ENCODE peak calls at places on chromosomes 2 and 18, in ten cellular contexts. G is K562, R is transverse colon, B is H1, N is A549, U is upper lobe of left lung, P is ovary, L is stomach, M is HepG2, I is suprapubic skin. C is an unnamed sample.

GRCh38 chr18:22848618-22849017 is 84.5 kb upstream of the RBBP8 start:
- DNase-seq in G (no peak), B (no peak), I (no peak), P (no peak), R (no peak), N (no peak), L (no peak), M (no peak), U (peak; percentile 26), C (no peak)

GRCh38 chr2:195395351-195395750 is 261.7 kb upstream of the SLC39A10 start:
- DNase-seq in I (no peak), G (no peak), M (no peak), L (no peak), R (no peak), N (no peak), P (no peak), U (no peak), B (no peak), C (no peak)

GRCh38 chr2:120842456-120843439 is 107.1 kb downstream of the GLI2 start:
- DNase-seq in M (no peak), G (no peak), I (peak; percentile 30), L (no peak), N (no peak), U (no peak), P (no peak), B (no peak), R (no peak), C (no peak)

GRCh38 chr18:44887227-44887631 is 206.5 kb downstream of the SETBP1 start:
- DNase-seq in L (peak; percentile 72), M (no peak), B (no peak), U (no peak), I (no peak), G (no peak), P (no peak), R (peak; percentile 42), N (peak; percentile 1), C (no peak)

GRCh38 chr2:213122730-213123129 is 28.7 kb downstream of the IKZF2 start:
- DNase-seq in U (no peak), L (no peak), B (no peak), N (no peak), P (no peak), M (no peak), G (no peak), R (no peak), I (no peak), C (no peak)

GRCh38 chr2:180621366-180621765 is 359.0 kb upstream of the UBE2E3 start:
- DNase-seq in G (no peak), L (no peak), M (no peak), I (no peak), U (no peak), B (no peak), N (no peak), R (no peak), P (no peak), C (no peak)

GRCh38 chr2:106104332-106105062 is 89.6 kb downstream of the UXS1 start:
- DNase-seq in B (peak; percentile 36), R (peak; percentile 59), P (peak; percentile 52), M (peak; percentile 72), L (peak; percentile 74), I (no peak), G (peak; percentile 79), N (peak; percentile 75), U (peak; percentile 45), C (peak; percentile 69)

GRCh38 chr2:60884795-60885194 is 3.4 kb downstream of the REL start:
- DNase-seq in R (no peak), G (no peak), B (no peak), I (no peak), L (no peak), P (no peak), M (no peak), U (no peak), N (no peak), C (no peak)

GRCh38 chr18:487371-487770 is 13.1 kb downstream of the COLEC12 start:
- DNase-seq in B (no peak), U (no peak), L (no peak), P (no peak), I (no peak), R (no peak), N (no peak), G (no peak), M (peak; percentile 44), C (no peak)

GRCh38 chr18:486929-487328 is 13.6 kb downstream of the COLEC12 start:
- DNase-seq in L (no peak), B (no peak), M (no peak), P (no peak), I (no peak), R (no peak), N (no peak), U (no peak), G (no peak), C (no peak)

GRCh38 chr18:490024-490366 is 10.5 kb downstream of the COLEC12 start:
- DNase-seq in B (no peak), M (no peak), G (no peak), L (no peak), I (no peak), R (no peak), U (no peak), N (no peak), P (no peak), C (no peak)

GRCh38 chr18:489244-490023 is 11.1 kb downstream of the COLEC12 start:
- DNase-seq in I (no peak), B (no peak), R (no peak), N (no peak), M (no peak), L (no peak), P (no peak), U (no peak), G (no peak), C (no peak)

GRCh38 chr18:484749-485464 is 15.6 kb downstream of the COLEC12 start:
- DNase-seq in G (no peak), U (no peak), N (no peak), M (no peak), L (no peak), B (no peak), P (no peak), I (no peak), R (no peak), C (no peak)
- TF ChIP-seq EP300 in G (no peak), U (no peak), N (no peak), M (no peak), L (no peak), B (no peak), P (no peak), I (no peak), R (no peak), C (no peak)

GRCh38 chr2:133818661-133819060 is 250.4 kb upstream of the NCKAP5 start:
- DNase-seq in I (no peak), P (no peak), L (no peak), U (no peak), M (no peak), G (no peak), N (no peak), R (no peak), B (no peak), C (no peak)

GRCh38 chr2:133819906-133820305 is 251.6 kb upstream of the NCKAP5 start:
- DNase-seq in N (no peak), L (no peak), G (no peak), M (no peak), B (no peak), I (no peak), U (no peak), R (no peak), P (no peak), C (no peak)

GRCh38 chr2:133814890-133815289 is 246.6 kb upstream of the NCKAP5 start:
- DNase-seq in P (no peak), L (no peak), G (no peak), B (no peak), I (no peak), N (no peak), M (no peak), U (no peak), R (no peak), C (no peak)

GRCh38 chr2:133816037-133816436 is 247.8 kb upstream of the NCKAP5 start:
- DNase-seq in P (no peak), I (no peak), N (no peak), G (no peak), B (no peak), R (no peak), L (no peak), M (no peak), U (no peak), C (no peak)

DNA sequence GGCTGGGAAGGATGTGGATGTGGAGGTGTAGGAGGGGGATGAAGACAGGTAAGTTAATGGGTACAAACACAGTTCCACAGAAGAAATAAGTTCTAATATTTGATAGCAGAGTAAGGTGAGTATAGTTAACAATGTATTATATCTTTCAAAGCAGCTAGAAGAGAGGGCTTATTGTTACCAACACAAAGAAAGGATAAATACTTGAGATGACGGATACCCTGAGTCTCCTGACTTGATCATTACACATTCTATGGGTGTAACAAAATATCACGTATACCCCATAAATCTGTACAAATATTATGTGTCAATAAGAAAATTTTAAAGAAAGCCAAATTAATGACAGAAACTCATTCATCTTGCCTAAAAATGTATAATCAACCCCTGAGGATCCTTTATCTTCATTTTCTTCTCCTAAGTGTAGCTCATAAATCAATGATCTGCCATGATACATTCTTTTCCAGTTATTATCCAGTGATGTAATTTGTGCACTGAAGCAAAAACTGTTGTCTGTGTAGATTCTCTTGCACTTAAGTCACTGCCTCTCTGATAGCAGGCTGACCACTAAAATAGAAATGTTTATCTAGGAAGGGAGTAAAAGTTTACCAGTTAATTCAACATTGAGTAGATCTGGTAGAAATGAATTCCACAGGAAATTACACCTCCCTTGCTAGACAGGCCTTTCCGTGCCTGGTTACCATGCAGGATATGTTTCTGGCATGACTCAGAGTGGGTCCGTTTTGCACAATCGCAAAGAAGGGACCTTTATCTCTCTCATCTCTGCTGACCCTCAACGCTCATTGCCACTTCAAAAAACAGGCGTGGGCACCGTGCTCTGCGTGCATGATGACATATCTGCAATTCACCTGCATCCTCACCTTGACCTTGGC is 249.7 kb upstream of the NCKAP5 start:
- DNase-seq in U (no peak), G (no peak), N (peak; percentile 37), R (no peak), P (no peak), L (no peak), M (peak; percentile 48), I (no peak), B (no peak), C (no peak)
- TF ChIP-seq EP300 in U (no peak), G (no peak), N (peak; percentile 78), R (no peak), P (no peak), L (no peak), M (no peak), I (no peak), B (no peak), C (no peak)

GRCh38 chr2:145379934-145380333 is 860.0 kb upstream of the ZEB2 start:
- DNase-seq in G (no peak), R (no peak), I (no peak), B (no peak), M (no peak), P (no peak), L (no peak), U (no peak), N (no peak), C (no peak)

DNA sequence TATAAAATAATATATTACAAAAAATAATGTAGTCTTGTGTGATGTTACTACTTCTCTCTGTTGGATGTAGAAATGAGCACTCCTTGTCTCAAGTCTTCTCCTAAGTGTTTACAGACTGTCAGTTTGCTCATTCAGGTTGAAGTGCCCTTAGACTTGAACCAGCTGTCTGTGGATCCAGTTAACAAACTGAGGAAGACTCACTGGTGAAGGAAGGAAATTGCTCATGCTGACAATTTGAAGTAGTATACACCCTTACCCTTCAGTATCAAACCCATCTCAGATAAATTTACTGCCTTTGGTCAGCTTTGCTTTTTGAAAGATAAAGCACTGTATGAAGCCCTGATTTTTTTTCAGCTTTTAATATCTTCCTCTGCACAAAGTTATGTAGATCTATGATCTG is 854.2 kb upstream of the ZEB2 start:
- DNase-seq in P (no peak), R (no peak), L (no peak), B (no peak), N (no peak), I (no peak), M (no peak), G (no peak), U (no peak), C (no peak)
- TF ChIP-seq EP300 in P (no peak), R (no peak), L (no peak), B (no peak), N (no peak), I (no peak), M (no peak), G (no peak), U (no peak), C (no peak)

GRCh38 chr2:65265090-65266045 is 37.7 kb downstream of the ACTR2 start:
- DNase-seq in N (peak; percentile 46), I (no peak), R (no peak), P (no peak), G (peak; percentile 28), B (no peak), L (no peak), M (peak; percentile 84), U (no peak), C (peak; percentile 70)
- TF ChIP-seq EP300 in N (no peak), I (no peak), R (no peak), P (no peak), G (no peak), B (no peak), L (no peak), M (no peak), U (no peak), C (no peak)

C was measured in tibial nerve.